ENCODE peak calls at places on chromosome 13, in nine cellular contexts. J, Y, X, Z, R, M, H, A and O are unnamed samples.

GRCh38 chr13:36377822-36378480 is 31.8 kb upstream of the SPART start:
- DNase-seq in J (no peak), Y (no peak), X (peak; percentile 26), Z (no peak), R (peak; percentile 22), M (no peak), H (no peak), A (no peak), O (no peak)

GRCh38 chr13:97719759-97720158 is 233.7 kb upstream of the IPO5 start:
- DNase-seq in J (no peak), Y (no peak), X (no peak), Z (no peak), R (no peak), M (peak; percentile 43), H (no peak), A (no peak), O (no peak)

GRCh38 chr13:83248751-83249150 is 633.5 kb downstream of the SLITRK1 start:
- DNase-seq in J (no peak), Y (no peak), X (peak; percentile 4), Z (no peak), R (no peak), M (no peak), H (no peak), A (no peak), O (no peak)

GRCh38 chr13:109093988-109094387 is 464.6 kb downstream of the MYO16 start:
- DNase-seq in J (no peak), Y (no peak), X (no peak), Z (no peak), R (no peak), M (no peak), H (no peak), A (no peak), O (no peak)

GRCh38 chr13:82720961-82721360 is 1161.3 kb downstream of the SLITRK1 start:
- DNase-seq in J (no peak), Y (no peak), X (no peak), Z (no peak), R (no peak), M (no peak), H (no peak), A (no peak), O (no peak)

GRCh38 chr13:114021464-114022308 is 47.8 kb upstream of the C13orf46 start:
- DNase-seq in J (no peak), Y (no peak), X (no peak), Z (no peak), R (no peak), M (no peak), H (no peak), A (no peak), O (no peak)

GRCh38 chr13:42875448-42876269 is 94.3 kb downstream of the FAM216B start:
- DNase-seq in J (no peak), Y (no peak), X (peak; percentile 83), Z (no peak), R (peak; percentile 35), M (peak; percentile 65), H (peak; percentile 91), A (no peak), O (no peak)

GRCh38 chr13:53137777-53138176 is 109.2 kb downstream of the OLFM4 start:
- DNase-seq in J (no peak), Y (no peak), X (peak; percentile 92), Z (no peak), R (no peak), M (peak; percentile 63), H (no peak), A (no peak), O (no peak)

GRCh38 chr13:105278797-105279425 is 1256.6 kb downstream of the EFNB2 start:
- DNase-seq in J (no peak), Y (no peak), X (no peak), Z (peak; percentile 27), R (no peak), M (peak; percentile 34), H (peak; percentile 60), A (no peak), O (no peak)

GRCh38 chr13:60318186-60318585 is 78.8 kb upstream of the TDRD3 start:
- DNase-seq in J (no peak), Y (no peak), X (no peak), Z (no peak), R (no peak), M (no peak), H (no peak), A (no peak), O (no peak)

GRCh38 chr13:57832187-57832586 is 200.6 kb downstream of the PCDH17 start:
- DNase-seq in J (no peak), Y (no peak), X (no peak), Z (no peak), R (no peak), M (no peak), H (no peak), A (no peak), O (no peak)
- H3K4me3 ChIP-seq in J (no peak overlapping the region), Y (no peak overlapping the region), X (no peak overlapping the region), Z (no peak overlapping the region), R (no peak overlapping the region), M (no peak overlapping the region), H (no peak overlapping the region), A (no peak overlapping the region), O (no peak overlapping the region)

GRCh38 chr13:111183959-111184684 is 69.0 kb downstream of the ARHGEF7 start:
- DNase-seq in J (no peak), Y (no peak), X (no peak), Z (no peak), R (no peak), M (no peak), H (no peak), A (no peak), O (no peak)

GRCh38 chr13:111184685-111185401 is 69.7 kb downstream of the ARHGEF7 start:
- DNase-seq in J (peak; percentile 78), Y (no peak), X (no peak), Z (no peak), R (no peak), M (no peak), H (no peak), A (no peak), O (no peak)

GRCh38 chr13:111181977-111182376 is 66.9 kb downstream of the ARHGEF7 start:
- DNase-seq in J (no peak), Y (no peak), X (no peak), Z (no peak), R (no peak), M (no peak), H (no peak), A (no peak), O (no peak)

GRCh38 chr13:111179908-111180756 is 65.0 kb downstream of the ARHGEF7 start:
- DNase-seq in J (no peak), Y (no peak), X (no peak), Z (no peak), R (no peak), M (no peak), H (no peak), A (no peak), O (no peak)

DNA sequence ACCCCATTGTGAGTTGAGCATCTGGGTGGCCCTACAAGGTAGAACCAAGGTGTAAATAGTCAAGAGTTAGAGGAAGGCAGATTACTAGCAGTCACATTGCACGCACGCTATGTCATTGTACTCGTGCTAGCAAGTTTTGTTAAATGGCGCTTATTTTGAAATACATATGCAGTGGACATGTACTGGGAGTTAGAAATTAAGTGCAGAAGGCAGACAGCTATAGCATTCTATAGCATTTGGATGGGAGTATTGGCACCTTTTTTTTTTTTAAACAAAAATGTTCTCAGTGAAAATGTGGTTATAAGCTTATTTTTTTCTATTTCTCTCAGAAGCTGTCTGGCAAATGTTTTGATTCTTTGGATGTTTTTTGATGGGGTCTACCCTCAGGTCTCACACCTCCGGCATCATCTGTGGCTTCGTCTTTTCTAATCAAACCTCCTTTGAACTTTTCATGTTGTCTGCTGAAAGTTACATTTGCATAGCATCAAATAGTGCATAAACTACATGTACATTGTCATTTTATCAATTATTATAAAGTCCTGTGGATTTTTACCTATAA is 68.1 kb downstream of the ARHGEF7 start:
- DNase-seq in J (no peak), Y (no peak), X (no peak), Z (no peak), R (no peak), M (no peak), H (no peak), A (no peak), O (no peak)
- H3K4me3 ChIP-seq in J (no peak overlapping the region), Y (no peak overlapping the region), X (no peak overlapping the region), Z (no peak overlapping the region), R (no peak overlapping the region), M (no peak overlapping the region), H (no peak overlapping the region), A (no peak overlapping the region), O (no peak overlapping the region)

GRCh38 chr13:112062619-112063308 is 4.2 kb upstream of the SOX1 start:
- DNase-seq in J (no peak), Y (no peak), X (no peak), Z (no peak), R (peak; percentile 76), M (no peak), H (peak; percentile 77), A (no peak), O (no peak)

GRCh38 chr13:112062047-112062618 is 4.8 kb upstream of the SOX1 start:
- DNase-seq in J (no peak), Y (no peak), X (no peak), Z (no peak), R (no peak), M (no peak), H (no peak), A (no peak), O (no peak)

GRCh38 chr13:112060431-112060830 is 6.5 kb upstream of the SOX1 start:
- DNase-seq in J (no peak), Y (no peak), X (no peak), Z (no peak), R (no peak), M (no peak), H (no peak), A (no peak), O (no peak)

GRCh38 chr13:112060899-112061366 is 6.0 kb upstream of the SOX1 start:
- DNase-seq in J (no peak), Y (no peak), X (no peak), Z (no peak), R (no peak), M (no peak), H (peak; percentile 81), A (no peak), O (no peak)

GRCh38 chr13:112061367-112062046 is 5.4 kb upstream of the SOX1 start:
- DNase-seq in J (no peak), Y (no peak), X (no peak), Z (no peak), R (no peak), M (no peak), H (peak; percentile 54), A (no peak), O (no peak)
- H3K4me3 ChIP-seq in J (no peak overlapping the region), Y (no peak overlapping the region), X (no peak overlapping the region), Z (no peak overlapping the region), R (no peak overlapping the region), M (no peak overlapping the region), H (peak overlapping the region; percentile 49), A (no peak overlapping the region), O (no peak overlapping the region)

DNA sequence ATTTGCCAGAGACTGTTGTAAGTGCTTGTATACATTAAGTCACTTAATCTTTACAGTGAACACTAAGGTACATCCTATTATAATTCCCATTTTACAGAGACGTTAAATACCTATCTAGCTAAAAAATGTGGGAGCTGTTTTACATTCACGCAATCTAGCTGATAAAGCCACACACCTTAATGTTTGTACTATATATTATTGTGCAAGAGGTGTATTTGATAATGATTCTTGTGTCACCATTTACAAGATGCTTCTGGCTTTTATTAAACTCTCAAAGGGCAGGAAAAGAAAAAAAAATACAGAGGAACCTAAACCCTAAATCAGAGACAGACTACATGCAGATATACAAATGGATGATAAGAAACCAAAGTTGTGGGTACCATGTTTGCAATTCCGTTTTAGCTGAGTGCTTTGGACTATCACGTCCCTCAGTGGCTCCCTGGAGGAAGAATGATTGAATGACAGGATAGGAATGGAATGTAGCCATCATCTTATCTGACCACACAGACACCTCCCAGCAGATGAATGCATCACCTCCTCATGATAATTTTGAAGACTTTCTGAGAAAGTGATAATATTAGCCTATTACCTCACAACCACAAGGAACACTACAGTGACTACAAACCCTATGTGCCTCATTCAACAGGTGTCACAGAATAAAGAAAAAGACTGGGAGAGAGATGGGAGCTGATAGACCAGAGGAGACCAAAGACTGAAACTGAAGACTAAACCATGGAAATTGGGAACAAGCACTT is 230.5 kb upstream of the SERP2 start:
- DNase-seq in J (no peak), Y (no peak), X (peak; percentile 31), Z (no peak), R (no peak), M (peak; percentile 21), H (no peak), A (no peak), O (no peak)
- H3K4me3 ChIP-seq in J (peak overlapping the region; percentile 39), Y (peak overlapping the region; percentile 35), X (peak overlapping the region; percentile 62), Z (no peak overlapping the region), R (peak overlapping the region; percentile 61), M (peak overlapping the region; percentile 22), H (peak overlapping the region; percentile 62), A (peak overlapping the region; percentile 73), O (no peak overlapping the region)